ENCODE peak calls at places on chromosomes 1 and 21, in eight cellular contexts. One of them, this sample, is unnamed.

GRCh38 chr1:185066181-185066580 is 20.8 kb downstream of the RNF2 start:
- DNase-seq in fibroblast of mammary gland: no peak
- DNase-seq in coronary artery: no peak
- DNase-seq in activated naive CD4-positive, alpha-beta T cell: no peak
- DNase-seq in head of caudate nucleus: no peak
- DNase-seq in stomach: no peak
- DNase-seq in astrocyte of the cerebellum: no peak
- DNase-seq in mesendoderm: no peak
- DNase-seq in this sample: no peak

GRCh38 chr1:103145449-103145848 is 37.1 kb upstream of the COL11A1 start:
- DNase-seq in fibroblast of mammary gland: no peak
- DNase-seq in coronary artery: no peak
- DNase-seq in activated naive CD4-positive, alpha-beta T cell: no peak
- DNase-seq in head of caudate nucleus: no peak
- DNase-seq in stomach: no peak
- DNase-seq in astrocyte of the cerebellum: no peak
- DNase-seq in mesendoderm: no peak
- DNase-seq in this sample: no peak

GRCh38 chr21:45020629-45021427 is 53.6 kb upstream of the ADARB1 start:
- DNase-seq in fibroblast of mammary gland: no peak
- DNase-seq in coronary artery: no peak
- DNase-seq in activated naive CD4-positive, alpha-beta T cell: no peak
- DNase-seq in head of caudate nucleus: no peak
- DNase-seq in stomach: no peak
- DNase-seq in astrocyte of the cerebellum: no peak
- DNase-seq in mesendoderm: no peak
- DNase-seq in this sample: no peak

GRCh38 chr1:151512326-151512725 is 1.1 kb downstream of the CGN start:
- DNase-seq in fibroblast of mammary gland: no peak
- DNase-seq in coronary artery: no peak
- DNase-seq in activated naive CD4-positive, alpha-beta T cell: no peak
- DNase-seq in head of caudate nucleus: no peak
- DNase-seq in stomach: no peak
- DNase-seq in astrocyte of the cerebellum: no peak
- DNase-seq in mesendoderm: peak; percentile 71
- DNase-seq in this sample: no peak

GRCh38 chr1:94863297-94863911 is 43.2 kb downstream of the SLC44A3 start:
- DNase-seq in fibroblast of mammary gland: peak; percentile 75
- DNase-seq in coronary artery: no peak
- DNase-seq in activated naive CD4-positive, alpha-beta T cell: no peak
- DNase-seq in head of caudate nucleus: no peak
- DNase-seq in stomach: no peak
- DNase-seq in astrocyte of the cerebellum: peak; percentile 53
- DNase-seq in mesendoderm: no peak
- DNase-seq in this sample: no peak

GRCh38 chr1:154423303-154423987 is 18.3 kb downstream of the IL6R start:
- DNase-seq in fibroblast of mammary gland: peak; percentile 73
- DNase-seq in coronary artery: no peak
- DNase-seq in activated naive CD4-positive, alpha-beta T cell: no peak
- DNase-seq in head of caudate nucleus: peak; percentile 67
- DNase-seq in stomach: no peak
- DNase-seq in astrocyte of the cerebellum: peak; percentile 55
- DNase-seq in mesendoderm: no peak
- DNase-seq in this sample: no peak

GRCh38 chr1:220751130-220751529 is 3.0 kb downstream of the MTARC2 start:
- DNase-seq in fibroblast of mammary gland: no peak
- DNase-seq in coronary artery: no peak
- DNase-seq in activated naive CD4-positive, alpha-beta T cell: no peak
- DNase-seq in head of caudate nucleus: no peak
- DNase-seq in stomach: peak; percentile 71
- DNase-seq in astrocyte of the cerebellum: no peak
- DNase-seq in mesendoderm: no peak
- DNase-seq in this sample: no peak

GRCh38 chr1:229434641-229435051 is 752 bp upstream of the ACTA1 start:
- DNase-seq in fibroblast of mammary gland: no peak
- DNase-seq in coronary artery: no peak
- DNase-seq in activated naive CD4-positive, alpha-beta T cell: no peak
- DNase-seq in head of caudate nucleus: no peak
- DNase-seq in stomach: no peak
- DNase-seq in astrocyte of the cerebellum: no peak
- DNase-seq in mesendoderm: peak; percentile 71
- DNase-seq in this sample: no peak

GRCh38 chr1:156626079-156626438 is 6.8 kb downstream of the HAPLN2 start:
- DNase-seq in fibroblast of mammary gland: no peak
- DNase-seq in coronary artery: no peak
- DNase-seq in activated naive CD4-positive, alpha-beta T cell: no peak
- DNase-seq in head of caudate nucleus: no peak
- DNase-seq in stomach: no peak
- DNase-seq in astrocyte of the cerebellum: no peak
- DNase-seq in mesendoderm: no peak
- DNase-seq in this sample: no peak

GRCh38 chr1:100924212-100924611 is 28.3 kb downstream of the SLC30A7 start:
- DNase-seq in fibroblast of mammary gland: peak; percentile 19
- DNase-seq in coronary artery: no peak
- DNase-seq in activated naive CD4-positive, alpha-beta T cell: no peak
- DNase-seq in head of caudate nucleus: no peak
- DNase-seq in stomach: no peak
- DNase-seq in astrocyte of the cerebellum: no peak
- DNase-seq in mesendoderm: no peak
- DNase-seq in this sample: no peak